ENCODE peak calls at places on chromosomes 6 and 20, in four cellular contexts. T, L, O and G are unnamed samples.

GRCh38 chr6:104632565-104632964 is 227.2 kb downstream of the HACE1 start:
- ATAC-seq in T (no peak), L (no peak), O (no peak), G (no peak)

GRCh38 chr6:80314531-80314930 is 208.1 kb downstream of the BCKDHB start:
- ATAC-seq in T (no peak), L (no peak), O (no peak), G (no peak)

GRCh38 chr20:9927224-9927623 is 88.3 kb upstream of the PAK5 start:
- ATAC-seq in T (no peak), L (no peak), O (no peak), G (no peak)

GRCh38 chr6:108735991-108736345 is 112.3 kb upstream of the ARMC2 start:
- ATAC-seq in T (no peak), L (no peak), O (no peak), G (no peak)

GRCh38 chr6:36694616-36695015 is 3.0 kb upstream of the RAB44 start:
- ATAC-seq in T (no peak), L (no peak), O (no peak), G (no peak)

GRCh38 chr20:38094373-38094775 is 60.8 kb downstream of the RPRD1B start:
- ATAC-seq in T (no peak), L (peak), O (peak), G (peak)

GRCh38 chr20:57007171-57007540 is 259.3 kb downstream of the BMP7 start:
- ATAC-seq in T (no peak), L (no peak), O (no peak), G (no peak)

GRCh38 chr20:59123677-59124060 is 40.0 kb upstream of the ZNF831 start:
- ATAC-seq in T (no peak), L (no peak), O (no peak), G (no peak)

GRCh38 chr20:33081411-33082154 is 2.1 kb downstream of the BPIFB4 start:
- ATAC-seq in T (no peak), L (no peak), O (no peak), G (no peak)

GRCh38 chr20:57408536-57409233 is 17.5 kb downstream of the RBM38 start:
- ATAC-seq in T (no peak), L (no peak), O (no peak), G (no peak)

GRCh38 chr20:22402550-22402949 is 181.8 kb downstream of the FOXA2 start:
- ATAC-seq in T (no peak), L (no peak), O (no peak), G (no peak)

GRCh38 chr6:27791182-27791939 is 120.8 kb downstream of the OR2B2 start:
- ATAC-seq in T (peak), L (peak), O (peak), G (peak)

GRCh38 chr6:20403766-20404640 is 2.3 kb downstream of the E2F3 start:
- ATAC-seq in T (peak), L (peak), O (peak), G (peak)

GRCh38 chr20:13397300-13397724 is 176.2 kb downstream of the ISM1 start:
- ATAC-seq in T (no peak), L (peak), O (no peak), G (no peak)

GRCh38 chr6:56814802-56815201 is 140.1 kb upstream of the BEND6 start:
- ATAC-seq in T (no peak), L (no peak), O (no peak), G (no peak)

GRCh38 chr20:46399401-46399800 is 7.0 kb downstream of the ELMO2 start:
- ATAC-seq in T (no peak), L (no peak), O (no peak), G (peak)

GRCh38 chr20:36728986-36729385 is 16.9 kb downstream of the NDRG3 start:
- ATAC-seq in T (no peak), L (peak), O (peak), G (peak)

GRCh38 chr6:1187293-1188131 is 124.4 kb upstream of the FOXQ1 start:
- ATAC-seq in T (peak), L (no peak), O (no peak), G (no peak)

GRCh38 chr6:75643173-75643572 is 41.5 kb downstream of the SENP6 start:
- ATAC-seq in T (no peak), L (no peak), O (no peak), G (no peak)

GRCh38 chr20:10982692-10983091 is 308.9 kb upstream of the JAG1 start:
- ATAC-seq in T (peak), L (no peak), O (no peak), G (no peak)

GRCh38 chr6:99424761-99425646 is at the start of gene PNISR:
- ATAC-seq in T (peak), L (peak), O (peak), G (peak)

GRCh38 chr6:74343804-74344203 is 647.8 kb downstream of the CD109 start:
- ATAC-seq in T (peak), L (no peak), O (no peak), G (no peak)

GRCh38 chr6:25337004-25337403 is 57.8 kb downstream of the CARMIL1 start:
- ATAC-seq in T (no peak), L (no peak), O (no peak), G (no peak)

GRCh38 chr20:44942264-44942973 is 17.8 kb downstream of the TOMM34 start:
- ATAC-seq in T (peak), L (peak), O (no peak), G (no peak)